ENCODE peak calls at places on chromosome 5, in six cellular contexts. One of them, this sample, is unnamed.

GRCh38 chr5:158878227-158878626 is 221.5 kb downstream of the EBF1 start:
- DNase-seq in Peyer's patch: no peak
- DNase-seq in effector memory CD4-positive, alpha-beta T cell: no peak
- DNase-seq in psoas muscle: no peak
- DNase-seq in PC-3: no peak
- DNase-seq in PC-9: no peak
- DNase-seq in this sample: no peak

GRCh38 chr5:72552041-72552557 is 44.9 kb upstream of the ZNF366 start:
- DNase-seq in psoas muscle: no peak
- DNase-seq in Peyer's patch: no peak
- DNase-seq in effector memory CD4-positive, alpha-beta T cell: no peak
- DNase-seq in PC-3: peak; percentile 21
- DNase-seq in PC-9: no peak
- DNase-seq in this sample: peak; percentile 77

GRCh38 chr5:152688561-152689274 is 283.6 kb upstream of the NMUR2 start:
- DNase-seq in Peyer's patch: no peak
- DNase-seq in effector memory CD4-positive, alpha-beta T cell: no peak
- DNase-seq in PC-9: peak; percentile 60
- DNase-seq in psoas muscle: no peak
- DNase-seq in PC-3: peak; percentile 78
- DNase-seq in this sample: peak; percentile 11

GRCh38 chr5:140575309-140575708 is 10.7 kb downstream of the SLC35A4 start:
- DNase-seq in PC-9: no peak
- DNase-seq in psoas muscle: peak; percentile 62
- DNase-seq in Peyer's patch: peak; percentile 71
- DNase-seq in effector memory CD4-positive, alpha-beta T cell: no peak
- DNase-seq in PC-3: peak; percentile 54
- DNase-seq in this sample: peak; percentile 31

GRCh38 chr5:124651663-124652513 is 94.6 kb downstream of the ZNF608 start:
- DNase-seq in effector memory CD4-positive, alpha-beta T cell: no peak
- DNase-seq in PC-9: peak; percentile 38
- DNase-seq in psoas muscle: peak; percentile 81
- DNase-seq in Peyer's patch: peak; percentile 86
- DNase-seq in PC-3: peak; percentile 70
- DNase-seq in this sample: peak; percentile 92

GRCh38 chr5:171676286-171676944 is 109.2 kb upstream of the SMIM23 start:
- DNase-seq in PC-3: no peak
- DNase-seq in Peyer's patch: no peak
- DNase-seq in effector memory CD4-positive, alpha-beta T cell: no peak
- DNase-seq in PC-9: no peak
- DNase-seq in psoas muscle: no peak
- DNase-seq in this sample: no peak

GRCh38 chr5:142915840-142916424 is 145.8 kb downstream of the ARHGAP26 start:
- DNase-seq in effector memory CD4-positive, alpha-beta T cell: no peak
- DNase-seq in Peyer's patch: no peak
- DNase-seq in PC-3: peak; percentile 63
- DNase-seq in PC-9: no peak
- DNase-seq in psoas muscle: no peak
- DNase-seq in this sample: peak; percentile 35

GRCh38 chr5:2388005-2388361 is 363.5 kb downstream of the IRX2 start:
- DNase-seq in PC-9: no peak
- DNase-seq in effector memory CD4-positive, alpha-beta T cell: no peak
- DNase-seq in Peyer's patch: no peak
- DNase-seq in psoas muscle: no peak
- DNase-seq in PC-3: no peak
- DNase-seq in this sample: no peak

GRCh38 chr5:64800926-64801325 is 32.2 kb downstream of the CWC27 start:
- DNase-seq in Peyer's patch: no peak
- DNase-seq in PC-3: peak; percentile 23
- DNase-seq in PC-9: no peak
- DNase-seq in psoas muscle: no peak
- DNase-seq in effector memory CD4-positive, alpha-beta T cell: no peak
- DNase-seq in this sample: no peak

GRCh38 chr5:147504001-147504400 is 5.9 kb downstream of the DPYSL3 start:
- DNase-seq in Peyer's patch: no peak
- DNase-seq in PC-3: no peak
- DNase-seq in psoas muscle: no peak
- DNase-seq in effector memory CD4-positive, alpha-beta T cell: no peak
- DNase-seq in PC-9: no peak
- DNase-seq in this sample: no peak

GRCh38 chr5:174741352-174741751 is 17.0 kb downstream of the MSX2 start:
- DNase-seq in Peyer's patch: no peak
- DNase-seq in effector memory CD4-positive, alpha-beta T cell: no peak
- DNase-seq in psoas muscle: no peak
- DNase-seq in PC-9: no peak
- DNase-seq in PC-3: peak; percentile 32
- DNase-seq in this sample: no peak

GRCh38 chr5:15993334-15993733 is 186.3 kb downstream of the MARCHF11 start:
- DNase-seq in PC-9: no peak
- DNase-seq in effector memory CD4-positive, alpha-beta T cell: no peak
- DNase-seq in Peyer's patch: no peak
- DNase-seq in psoas muscle: no peak
- DNase-seq in PC-3: peak; percentile 62
- DNase-seq in this sample: peak; percentile 24

GRCh38 chr5:6029811-6030271 is 348.5 kb downstream of the MED10 start:
- DNase-seq in effector memory CD4-positive, alpha-beta T cell: no peak
- DNase-seq in PC-3: no peak
- DNase-seq in psoas muscle: no peak
- DNase-seq in Peyer's patch: no peak
- DNase-seq in PC-9: no peak
- DNase-seq in this sample: no peak

GRCh38 chr5:93594591-93595419 is 11.8 kb downstream of the NR2F1 start:
- DNase-seq in effector memory CD4-positive, alpha-beta T cell: no peak
- DNase-seq in psoas muscle: no peak
- DNase-seq in PC-3: no peak
- DNase-seq in PC-9: no peak
- DNase-seq in Peyer's patch: no peak
- DNase-seq in this sample: no peak

GRCh38 chr5:7849531-7850240 is 1.2 kb downstream of the CFAP90 start:
- DNase-seq in psoas muscle: no peak
- DNase-seq in Peyer's patch: no peak
- DNase-seq in effector memory CD4-positive, alpha-beta T cell: no peak
- DNase-seq in PC-3: no peak
- DNase-seq in PC-9: no peak
- DNase-seq in this sample: no peak

GRCh38 chr5:157193699-157194424 is 13.2 kb downstream of the ITK start:
- DNase-seq in Peyer's patch: no peak
- DNase-seq in effector memory CD4-positive, alpha-beta T cell: no peak
- DNase-seq in PC-3: no peak
- DNase-seq in PC-9: no peak
- DNase-seq in psoas muscle: no peak
- DNase-seq in this sample: no peak

GRCh38 chr5:62773460-62773859 is 194.8 kb downstream of the LRRC70 start:
- DNase-seq in psoas muscle: no peak
- DNase-seq in PC-9: no peak
- DNase-seq in Peyer's patch: no peak
- DNase-seq in effector memory CD4-positive, alpha-beta T cell: no peak
- DNase-seq in PC-3: no peak
- DNase-seq in this sample: no peak

GRCh38 chr5:102241809-102242421 is 54.2 kb downstream of the SLCO4C1 start:
- DNase-seq in effector memory CD4-positive, alpha-beta T cell: no peak
- DNase-seq in PC-3: no peak
- DNase-seq in Peyer's patch: no peak
- DNase-seq in PC-9: no peak
- DNase-seq in psoas muscle: no peak
- DNase-seq in this sample: peak; percentile 41

GRCh38 chr5:132821791-132822190 is 8.7 kb downstream of the SHROOM1 start:
- DNase-seq in Peyer's patch: no peak
- DNase-seq in effector memory CD4-positive, alpha-beta T cell: no peak
- DNase-seq in PC-3: no peak
- DNase-seq in psoas muscle: no peak
- DNase-seq in PC-9: no peak
- DNase-seq in this sample: peak; percentile 69

GRCh38 chr5:173029499-173029921 is 26.6 kb upstream of the CREBRF start:
- DNase-seq in psoas muscle: no peak
- DNase-seq in Peyer's patch: no peak
- DNase-seq in effector memory CD4-positive, alpha-beta T cell: no peak
- DNase-seq in PC-3: no peak
- DNase-seq in PC-9: no peak
- DNase-seq in this sample: no peak

GRCh38 chr5:2704111-2704510 is 47.4 kb downstream of the IRX2 start:
- DNase-seq in PC-3: no peak
- DNase-seq in psoas muscle: no peak
- DNase-seq in effector memory CD4-positive, alpha-beta T cell: no peak
- DNase-seq in PC-9: no peak
- DNase-seq in Peyer's patch: no peak
- DNase-seq in this sample: no peak

GRCh38 chr5:41875121-41875520 is 4.9 kb upstream of the OXCT1 start:
- DNase-seq in PC-9: no peak
- DNase-seq in psoas muscle: no peak
- DNase-seq in Peyer's patch: no peak
- DNase-seq in effector memory CD4-positive, alpha-beta T cell: no peak
- DNase-seq in PC-3: no peak
- DNase-seq in this sample: no peak

GRCh38 chr5:98349251-98349989 is 424.0 kb upstream of the RGMB start:
- DNase-seq in PC-9: no peak
- DNase-seq in psoas muscle: no peak
- DNase-seq in PC-3: peak; percentile 94
- DNase-seq in Peyer's patch: no peak
- DNase-seq in effector memory CD4-positive, alpha-beta T cell: no peak
- DNase-seq in this sample: peak; percentile 36

GRCh38 chr5:63127054-63127453 is 548.4 kb downstream of the LRRC70 start:
- DNase-seq in effector memory CD4-positive, alpha-beta T cell: no peak
- DNase-seq in Peyer's patch: no peak
- DNase-seq in PC-3: peak; percentile 67
- DNase-seq in PC-9: no peak
- DNase-seq in psoas muscle: no peak
- DNase-seq in this sample: no peak

GRCh38 chr5:131854134-131854533 is 57.3 kb upstream of the FNIP1 start:
- DNase-seq in psoas muscle: no peak
- DNase-seq in PC-9: no peak
- DNase-seq in PC-3: peak; percentile 2
- DNase-seq in effector memory CD4-positive, alpha-beta T cell: no peak
- DNase-seq in Peyer's patch: no peak
- DNase-seq in this sample: no peak

GRCh38 chr5:11143456-11144267 is 382.6 kb upstream of the DAP start:
- DNase-seq in Peyer's patch: no peak
- DNase-seq in psoas muscle: no peak
- DNase-seq in PC-9: no peak
- DNase-seq in PC-3: no peak
- DNase-seq in effector memory CD4-positive, alpha-beta T cell: no peak
- DNase-seq in this sample: no peak

GRCh38 chr5:112693301-112693700 is 44.4 kb upstream of the APC start:
- DNase-seq in effector memory CD4-positive, alpha-beta T cell: no peak
- DNase-seq in Peyer's patch: no peak
- DNase-seq in PC-9: no peak
- DNase-seq in psoas muscle: no peak
- DNase-seq in PC-3: no peak
- DNase-seq in this sample: no peak

GRCh38 chr5:34736445-34737119 is 80.5 kb downstream of the RAI14 start:
- DNase-seq in PC-3: no peak
- DNase-seq in psoas muscle: no peak
- DNase-seq in effector memory CD4-positive, alpha-beta T cell: no peak
- DNase-seq in PC-9: peak; percentile 63
- DNase-seq in Peyer's patch: no peak
- DNase-seq in this sample: no peak

GRCh38 chr5:96297867-96298266 is 135.2 kb downstream of the PCSK1 start:
- DNase-seq in effector memory CD4-positive, alpha-beta T cell: no peak
- DNase-seq in psoas muscle: no peak
- DNase-seq in PC-9: peak; percentile 45
- DNase-seq in Peyer's patch: no peak
- DNase-seq in PC-3: no peak
- DNase-seq in this sample: no peak
- H3K27ac ChIP-seq in effector memory CD4-positive, alpha-beta T cell: no peak overlapping the region
- H3K27ac ChIP-seq in psoas muscle: no peak overlapping the region
- H3K27ac ChIP-seq in PC-9: no peak overlapping the region
- H3K27ac ChIP-seq in Peyer's patch: no peak overlapping the region
- H3K27ac ChIP-seq in PC-3: no peak overlapping the region
- H3K27ac ChIP-seq in this sample: no peak overlapping the region

DNA sequence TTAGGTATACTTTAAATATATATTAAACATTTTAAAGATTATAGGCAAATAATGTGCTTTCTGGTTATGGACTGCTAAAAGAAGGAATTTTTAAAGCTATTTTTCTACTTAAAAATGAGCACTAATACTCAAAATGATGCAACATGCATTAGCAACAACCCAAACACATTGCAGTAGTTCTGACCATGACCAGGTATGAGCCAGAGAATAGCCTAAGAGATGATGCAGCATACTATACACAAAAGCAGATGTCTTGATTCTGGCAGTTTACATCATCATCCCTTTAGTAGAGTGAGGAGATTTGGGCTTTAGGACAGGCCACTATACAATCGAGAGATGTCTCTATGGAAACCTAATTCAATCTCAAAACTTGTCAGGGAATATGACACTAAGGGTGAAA is 307.1 kb downstream of the PRR16 start:
- DNase-seq in PC-3: no peak
- DNase-seq in Peyer's patch: no peak
- DNase-seq in PC-9: no peak
- DNase-seq in psoas muscle: no peak
- DNase-seq in effector memory CD4-positive, alpha-beta T cell: no peak
- DNase-seq in this sample: no peak
- H3K9me3 ChIP-seq in PC-3: no peaks in the 10 kb centered on the region
- H3K9me3 ChIP-seq in Peyer's patch: no peaks in the 10 kb centered on the region
- H3K9me3 ChIP-seq in PC-9: peaks cover 4% of the 10 kb centered on the region
- H3K9me3 ChIP-seq in psoas muscle: no peaks in the 10 kb centered on the region
- H3K9me3 ChIP-seq in effector memory CD4-positive, alpha-beta T cell: no peaks in the 10 kb centered on the region
- H3K9me3 ChIP-seq in this sample: no peaks in the 10 kb centered on the region

GRCh38 chr5:88679638-88680037 is 203.3 kb downstream of the MEF2C start:
- DNase-seq in Peyer's patch: no peak
- DNase-seq in PC-9: no peak
- DNase-seq in PC-3: no peak
- DNase-seq in effector memory CD4-positive, alpha-beta T cell: no peak
- DNase-seq in psoas muscle: no peak
- DNase-seq in this sample: no peak

GRCh38 chr5:88678780-88679491 is 204.0 kb downstream of the MEF2C start:
- DNase-seq in PC-9: no peak
- DNase-seq in effector memory CD4-positive, alpha-beta T cell: no peak
- DNase-seq in Peyer's patch: no peak
- DNase-seq in PC-3: no peak
- DNase-seq in psoas muscle: no peak
- DNase-seq in this sample: no peak

GRCh38 chr5:88677502-88677901 is 205.5 kb downstream of the MEF2C start:
- DNase-seq in Peyer's patch: no peak
- DNase-seq in effector memory CD4-positive, alpha-beta T cell: no peak
- DNase-seq in psoas muscle: no peak
- DNase-seq in PC-9: no peak
- DNase-seq in PC-3: no peak
- DNase-seq in this sample: no peak

GRCh38 chr5:88676637-88677481 is 206.1 kb downstream of the MEF2C start:
- DNase-seq in effector memory CD4-positive, alpha-beta T cell: no peak
- DNase-seq in PC-3: no peak
- DNase-seq in PC-9: no peak
- DNase-seq in Peyer's patch: no peak
- DNase-seq in psoas muscle: no peak
- DNase-seq in this sample: no peak

GRCh38 chr5:88677943-88678779 is 204.8 kb downstream of the MEF2C start:
- DNase-seq in Peyer's patch: no peak
- DNase-seq in PC-3: no peak
- DNase-seq in effector memory CD4-positive, alpha-beta T cell: no peak
- DNase-seq in psoas muscle: no peak
- DNase-seq in PC-9: no peak
- DNase-seq in this sample: peak; percentile 25
- H3K27ac ChIP-seq in Peyer's patch: no peak overlapping the region
- H3K27ac ChIP-seq in PC-3: no peak overlapping the region
- H3K27ac ChIP-seq in effector memory CD4-positive, alpha-beta T cell: no peak overlapping the region
- H3K27ac ChIP-seq in psoas muscle: no peak overlapping the region
- H3K27ac ChIP-seq in PC-9: no peak overlapping the region
- H3K27ac ChIP-seq in this sample: no peak overlapping the region

GRCh38 chr5:65951330-65951729 is 25.0 kb downstream of the ERBIN start:
- DNase-seq in Peyer's patch: no peak
- DNase-seq in PC-9: no peak
- DNase-seq in psoas muscle: no peak
- DNase-seq in effector memory CD4-positive, alpha-beta T cell: no peak
- DNase-seq in PC-3: no peak
- DNase-seq in this sample: no peak
- H3K9me3 ChIP-seq in Peyer's patch: no peaks in the 10 kb centered on the region
- H3K9me3 ChIP-seq in PC-9: no peaks in the 10 kb centered on the region
- H3K9me3 ChIP-seq in psoas muscle: no peaks in the 10 kb centered on the region
- H3K9me3 ChIP-seq in effector memory CD4-positive, alpha-beta T cell: no peaks in the 10 kb centered on the region
- H3K9me3 ChIP-seq in PC-3: no peaks in the 10 kb centered on the region
- H3K9me3 ChIP-seq in this sample: peaks cover 4% of the 10 kb centered on the region

GRCh38 chr5:178389796-178390195 is 157.2 kb upstream of the PHYKPL start:
- DNase-seq in effector memory CD4-positive, alpha-beta T cell: no peak
- DNase-seq in PC-9: no peak
- DNase-seq in PC-3: no peak
- DNase-seq in psoas muscle: no peak
- DNase-seq in Peyer's patch: no peak
- DNase-seq in this sample: no peak
- H3K27ac ChIP-seq in effector memory CD4-positive, alpha-beta T cell: no peak overlapping the region
- H3K27ac ChIP-seq in PC-9: no peak overlapping the region
- H3K27ac ChIP-seq in PC-3: no peak overlapping the region
- H3K27ac ChIP-seq in psoas muscle: no peak overlapping the region
- H3K27ac ChIP-seq in Peyer's patch: no peak overlapping the region
- H3K27ac ChIP-seq in this sample: no peak overlapping the region

This sample was measured in SJCRH30.